ENCODE peak calls at places on chromosome 12, in six cellular contexts. J, E, V, T, W and D are unnamed samples.

GRCh38 chr12:109961612-109962011 is 34.6 kb downstream of the GIT2 start:
- DNase-seq in W (no peak), V (no peak), E (no peak), T (no peak), J (no peak), D (no peak)

GRCh38 chr12:13853471-13853870 is 127.9 kb downstream of the GRIN2B start:
- DNase-seq in V (no peak), T (no peak), J (no peak), E (no peak), W (no peak), D (no peak)

GRCh38 chr12:116539905-116540482 is 19.2 kb upstream of the MAP1LC3B2 start:
- DNase-seq in W (peak), J (peak), T (peak), V (peak), E (no peak), D (no peak)

GRCh38 chr12:15364221-15365170 is 42.2 kb downstream of the PTPRO start:
- DNase-seq in T (no peak), V (peak), W (no peak), E (no peak), J (no peak), D (no peak)

GRCh38 chr12:132551271-132552120 is 58.9 kb downstream of the LRCOL1 start:
- DNase-seq in V (no peak), W (no peak), E (no peak), J (no peak), T (no peak), D (no peak)

GRCh38 chr12:111443586-111443985 is 37.9 kb downstream of the SH2B3 start:
- DNase-seq in J (peak), W (no peak), V (no peak), T (peak), E (no peak), D (no peak)

GRCh38 chr12:102910137-102910536 is 6.9 kb downstream of the PAH start:
- DNase-seq in T (no peak), E (no peak), J (no peak), W (no peak), V (no peak), D (no peak)

GRCh38 chr12:93319523-93320045 is 58.1 kb upstream of the NUDT4 start:
- DNase-seq in E (no peak), V (no peak), J (no peak), T (no peak), W (no peak), D (no peak)

GRCh38 chr12:107127482-107128185 is 34.3 kb upstream of the CRY1 start:
- DNase-seq in T (no peak), E (no peak), V (no peak), J (no peak), W (no peak), D (no peak)

GRCh38 chr12:109738209-109738608 is 24.6 kb downstream of the FAM222A start:
- DNase-seq in J (peak), W (peak), T (no peak), E (no peak), V (no peak), D (no peak)

GRCh38 chr12:57214398-57214781 is 2.2 kb upstream of the NXPH4 start:
- DNase-seq in J (peak), V (peak), W (peak), E (peak), T (peak), D (no peak)

GRCh38 chr12:45279916-45280547 is 64.1 kb downstream of the ANO6 start:
- DNase-seq in V (no peak), W (no peak), J (no peak), T (no peak), E (no peak), D (no peak)

GRCh38 chr12:119412811-119413794 is 78.6 kb downstream of the CCDC60 start:
- DNase-seq in V (peak), W (peak), E (peak), J (peak), T (peak), D (no peak)

GRCh38 chr12:105555556-105555973 is 225.1 kb downstream of the C12orf75 start:
- DNase-seq in W (no peak), E (no peak), T (no peak), V (no peak), J (peak), D (no peak)

GRCh38 chr12:2845280-2845679 is 10.4 kb upstream of the NRIP2 start:
- DNase-seq in V (peak), J (no peak), E (peak), W (peak), T (peak), D (no peak)

GRCh38 chr12:59699408-59700144 is 103.7 kb downstream of the SLC16A7 start:
- DNase-seq in V (peak), T (peak), E (no peak), J (peak), W (no peak), D (no peak)

GRCh38 chr12:104505095-104505819 is 48.5 kb downstream of the CHST11 start:
- DNase-seq in E (no peak), J (no peak), W (no peak), T (no peak), V (no peak), D (no peak)

GRCh38 chr12:7542813-7543212 is 39.2 kb upstream of the CD163 start:
- DNase-seq in T (peak), W (no peak), V (peak), E (no peak), J (peak), D (no peak)

GRCh38 chr12:124466200-124467128 is 100.9 kb downstream of the NCOR2 start:
- DNase-seq in V (peak), T (peak), E (peak), W (no peak), J (peak), D (no peak)

GRCh38 chr12:8033153-8034044 is 883 bp downstream of the FOXJ2 start:
- DNase-seq in T (no peak), W (peak), J (peak), E (peak), V (peak), D (no peak)

GRCh38 chr12:105741786-105742566 is 396.8 kb downstream of the NUAK1 start:
- DNase-seq in J (peak), T (peak), V (peak), E (no peak), W (peak), D (peak)

GRCh38 chr12:65867428-65867827 is 43.1 kb downstream of the HMGA2 start:
- DNase-seq in W (no peak), V (peak), E (no peak), T (peak), J (no peak), D (no peak)

GRCh38 chr12:56629459-56630179 is 507 bp downstream of the BAZ2A start:
- DNase-seq in V (peak), J (no peak), W (peak), E (peak), T (no peak), D (no peak)

GRCh38 chr12:30753761-30754382 is 879 bp downstream of the CAPRIN2 start:
- DNase-seq in T (peak), J (no peak), V (peak), E (no peak), W (no peak), D (no peak)

GRCh38 chr12:47944685-47945340 is 18.6 kb upstream of the TMEM106C start:
- DNase-seq in T (no peak), V (no peak), E (no peak), J (no peak), W (no peak), D (no peak)

GRCh38 chr12:64610092-64610659 is at the start of gene RASSF3:
- DNase-seq in E (peak), T (peak), V (peak), J (peak), W (peak), D (no peak)

GRCh38 chr12:131452444-131452860 is 258.4 kb upstream of the SFSWAP start:
- DNase-seq in J (no peak), E (no peak), V (no peak), W (no peak), T (no peak), D (no peak)

GRCh38 chr12:132151145-132151765 is 7.0 kb downstream of the NOC4L start:
- DNase-seq in V (no peak), T (no peak), W (no peak), J (no peak), E (peak), D (no peak)

DNA sequence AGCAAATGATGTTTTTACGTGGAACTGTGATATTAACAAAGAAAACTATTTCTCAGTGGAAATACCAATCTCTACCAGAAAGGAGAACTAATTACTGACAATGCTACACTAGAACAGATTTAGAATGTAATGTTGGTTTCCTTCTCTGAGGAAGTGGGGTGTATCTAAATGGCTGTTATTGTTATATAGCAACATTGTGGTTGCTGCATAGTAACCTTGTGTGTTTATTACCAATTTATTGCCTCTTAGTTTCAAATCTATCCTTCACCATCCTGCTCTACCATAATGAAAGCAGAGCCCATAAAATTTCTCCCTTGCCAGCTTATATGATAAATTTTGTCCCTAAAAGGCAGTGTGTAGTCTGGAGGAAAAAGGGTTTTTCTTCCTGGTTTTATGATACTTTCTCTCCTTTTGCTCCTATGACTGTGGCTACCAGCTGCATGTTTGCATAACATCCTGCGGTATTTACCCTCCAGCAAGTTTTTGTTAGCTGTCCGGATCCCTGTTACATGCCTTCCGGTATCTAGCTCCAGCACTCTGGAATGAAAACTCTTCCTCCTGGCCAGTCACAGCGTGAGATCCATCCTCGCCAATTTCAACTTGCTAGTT is 5.7 kb upstream of the KLRK1 start:
- DNase-seq in V (peak), J (peak), W (no peak), T (peak), E (no peak), D (no peak)
- H3K4me3 ChIP-seq in V (no peak), J (no peak), W (no peak), T (no peak), E (no peak), D (peak)

DNA sequence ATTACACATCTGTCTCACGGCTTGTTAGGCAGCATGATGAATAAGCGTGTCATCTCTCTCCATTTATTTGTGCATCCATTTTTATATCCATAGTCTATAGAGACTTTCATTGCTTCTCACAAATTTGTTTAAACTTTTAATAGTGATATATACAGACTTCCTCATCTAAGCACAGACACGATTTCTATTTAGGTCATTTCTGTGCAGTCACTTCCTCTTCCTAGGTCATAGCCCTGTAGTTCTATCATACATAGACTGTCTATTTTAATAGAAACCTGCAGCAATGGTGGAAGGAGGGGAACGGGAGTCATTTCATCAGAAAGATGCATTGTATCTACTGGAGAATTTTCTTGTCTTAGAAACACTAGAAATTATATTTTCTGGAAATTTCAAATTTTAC is 133.4 kb upstream of the FGD4 start:
- DNase-seq in W (no peak), J (no peak), E (no peak), V (no peak), T (no peak), D (no peak)
- H3K4me3 ChIP-seq in W (no peak), J (no peak), E (no peak), V (no peak), T (no peak), D (no peak)

GRCh38 chr12:67593041-67593870 is 55.3 kb upstream of the DYRK2 start:
- DNase-seq in E (no peak), W (no peak), V (no peak), T (no peak), J (peak), D (no peak)

GRCh38 chr12:67593871-67594330 is 54.6 kb upstream of the DYRK2 start:
- DNase-seq in E (no peak), T (no peak), J (no peak), W (no peak), V (no peak), D (no peak)

GRCh38 chr12:67595365-67595764 is 53.2 kb upstream of the DYRK2 start:
- DNase-seq in V (no peak), W (no peak), J (no peak), T (no peak), E (no peak), D (no peak)

GRCh38 chr12:67592228-67593011 is 56.1 kb upstream of the DYRK2 start:
- DNase-seq in V (peak), E (no peak), W (peak), J (peak), T (peak), D (no peak)

GRCh38 chr12:67594888-67595287 is 53.7 kb upstream of the DYRK2 start:
- DNase-seq in J (no peak), V (no peak), E (no peak), W (no peak), T (no peak), D (no peak)
- H3K4me3 ChIP-seq in J (no peak), V (no peak), E (no peak), W (no peak), T (no peak), D (no peak)

GRCh38 chr12:68803948-68804653 is 3.9 kb upstream of the MDM2 start:
- DNase-seq in E (no peak), V (no peak), J (no peak), W (no peak), T (no peak), D (no peak)
- H3K4me3 ChIP-seq in E (no peak), V (no peak), J (no peak), W (no peak), T (no peak), D (no peak)

GRCh38 chr12:54416908-54417603 is 2.0 kb downstream of the ITGA5 start:
- DNase-seq in J (no peak), T (no peak), E (no peak), W (no peak), V (no peak), D (no peak)
- H3K4me3 ChIP-seq in J (no peak), T (peak), E (peak), W (peak), V (peak), D (peak)

DNA sequence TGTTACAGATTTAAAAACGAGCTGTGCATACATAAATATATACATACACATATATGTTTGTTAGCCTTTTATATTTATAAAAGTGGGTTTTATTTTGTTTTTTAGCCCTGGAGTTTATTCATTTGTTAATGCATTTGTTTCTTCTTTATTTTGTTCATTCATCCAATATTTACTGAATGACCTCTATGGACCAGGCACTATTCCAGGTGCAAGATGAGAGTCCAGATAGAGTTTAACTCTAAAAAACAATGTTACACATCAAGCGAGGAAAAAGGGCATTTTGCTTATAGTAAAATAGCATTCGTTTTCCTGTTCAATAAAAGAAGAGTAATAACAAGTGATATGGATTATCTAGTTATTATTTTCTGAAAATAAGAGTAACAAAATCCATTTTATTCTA is 14.2 kb downstream of the ACSS3 start:
- DNase-seq in W (no peak), E (no peak), V (no peak), J (no peak), T (no peak), D (no peak)
- H3K4me3 ChIP-seq in W (no peak), E (no peak), V (no peak), J (no peak), T (no peak), D (no peak)

DNA sequence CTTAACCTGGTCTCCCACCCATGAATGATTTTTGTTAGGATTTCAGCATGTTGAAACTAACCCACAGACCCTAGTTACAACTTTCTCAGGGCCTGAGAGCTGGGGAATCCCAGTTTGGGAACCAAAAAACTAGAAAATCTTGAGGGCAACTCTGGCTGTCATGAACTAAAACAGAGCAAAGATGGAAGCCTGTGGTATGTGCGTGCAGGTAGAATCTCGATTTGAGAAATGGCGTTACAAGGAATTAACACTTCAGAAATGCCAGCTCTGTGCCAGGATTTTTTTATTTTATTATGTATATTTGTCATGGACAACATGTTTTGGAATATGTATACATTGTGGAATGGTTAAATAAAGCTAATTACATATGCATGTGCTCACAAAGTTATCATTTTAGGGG is 36.4 kb upstream of the BCL2L14 start:
- DNase-seq in W (no peak), V (no peak), E (no peak), J (no peak), T (no peak), D (no peak)
- H3K4me3 ChIP-seq in W (no peak), V (no peak), E (no peak), J (no peak), T (no peak), D (no peak)